ENCODE peak calls at places on chromosomes 3 and 15, in eight cellular contexts. C is psoas muscle; D is fibroblast of mammary gland; W is cardiac fibroblast; L is stimulated activated CD4-positive, alpha-beta T cell treated with anti-CD3 and anti-CD28 coated beads, TNF-alpha, amount 100 ng/mL, for 1 hour; Z is cardiac muscle cell; X is adrenal gland; B is GM23248. F is an unnamed sample.

GRCh38 chr3:163576314-163576713 is 1502.0 kb downstream of the SI start:
- DNase-seq in W (no peak), D (no peak), B (no peak), L (no peak), Z (no peak), C (no peak), X (no peak), F (no peak)

GRCh38 chr15:48384616-48385015 is 53.4 kb downstream of the DUT start:
- DNase-seq in D (peak), W (no peak), C (no peak), Z (no peak), X (no peak), B (peak), L (no peak), F (no peak)

GRCh38 chr15:89114974-89115373 is 26.7 kb downstream of the ABHD2 start:
- DNase-seq in D (peak), B (peak), L (no peak), C (no peak), X (peak), W (peak), Z (peak), F (no peak)

GRCh38 chr15:77516786-77517185 is 96.1 kb downstream of the HMG20A start:
- DNase-seq in B (no peak), C (peak), L (no peak), D (no peak), W (no peak), X (no peak), Z (no peak), F (no peak)

GRCh38 chr15:36053746-36054145 is 507.8 kb upstream of the DPH6 start:
- DNase-seq in B (no peak), D (no peak), W (no peak), Z (no peak), L (no peak), X (no peak), C (no peak), F (no peak)

GRCh38 chr3:194809382-194809781 is 123.7 kb downstream of the FAM43A start:
- DNase-seq in C (no peak), B (no peak), Z (no peak), X (no peak), L (no peak), D (no peak), W (no peak), F (no peak)

GRCh38 chr3:187101184-187102072 is 37.9 kb downstream of the RPL39L start:
- DNase-seq in L (peak), X (peak), B (peak), Z (peak), W (peak), D (peak), C (peak), F (peak)

GRCh38 chr3:15287565-15288330 is 44.6 kb downstream of the SH3BP5 start:
- DNase-seq in W (peak), X (peak), C (peak), B (peak), D (peak), L (no peak), Z (peak), F (no peak)

GRCh38 chr3:8458711-8459110 is 42.9 kb upstream of the LMCD1 start:
- DNase-seq in L (no peak), B (peak), Z (peak), W (peak), X (no peak), D (peak), C (no peak), F (no peak)

GRCh38 chr3:126658584-126658983 is 3.7 kb upstream of the TXNRD3 start:
- DNase-seq in D (no peak), X (no peak), C (no peak), L (no peak), W (no peak), B (no peak), Z (no peak), F (no peak)

GRCh38 chr3:182626484-182627467 is 166.5 kb upstream of the ATP11B start:
- DNase-seq in B (no peak), C (no peak), X (no peak), D (no peak), L (no peak), Z (no peak), W (no peak), F (no peak)

GRCh38 chr3:181851063-181851462 is 139.3 kb downstream of the SOX2 start:
- DNase-seq in D (no peak), Z (no peak), L (no peak), W (no peak), B (no peak), C (no peak), X (no peak), F (no peak)

GRCh38 chr15:31308185-31308639 is 18.4 kb upstream of the KLF13 start:
- DNase-seq in X (no peak), D (no peak), Z (no peak), B (no peak), W (no peak), L (no peak), C (no peak), F (no peak)

GRCh38 chr3:2765002-2765579 is 345.1 kb downstream of the IL5RA start:
- DNase-seq in Z (no peak), W (no peak), X (no peak), D (no peak), L (no peak), C (no peak), B (no peak), F (no peak)

GRCh38 chr3:20340324-20340928 is 154.4 kb upstream of the SGO1 start:
- DNase-seq in B (peak), Z (peak), X (peak), L (no peak), D (peak), C (peak), W (peak), F (peak)

GRCh38 chr15:76787273-76787672 is 117.9 kb downstream of the SCAPER start:
- DNase-seq in Z (no peak), W (no peak), B (no peak), L (no peak), C (no peak), D (no peak), X (no peak), F (no peak)

GRCh38 chr3:126548556-126549466 is 9.9 kb downstream of the C3orf22 start:
- DNase-seq in X (no peak), D (no peak), C (peak), W (no peak), B (no peak), Z (no peak), L (no peak), F (no peak)

GRCh38 chr15:95620934-95621579 is 709.4 kb upstream of the NR2F2 start:
- DNase-seq in Z (peak), B (peak), D (peak), X (no peak), C (no peak), W (peak), L (no peak), F (no peak)

GRCh38 chr3:172538368-172539264 is 15.4 kb upstream of the TNFSF10 start:
- DNase-seq in L (no peak), X (no peak), B (no peak), D (no peak), Z (peak), W (peak), C (no peak), F (no peak)

GRCh38 chr15:98905981-98906711 is 101.4 kb downstream of the PGPEP1L start:
- DNase-seq in L (no peak), D (no peak), X (no peak), C (no peak), W (no peak), Z (no peak), B (peak), F (no peak)

GRCh38 chr3:84136425-84136824 is 822.4 kb upstream of the CADM2 start:
- DNase-seq in Z (no peak), B (no peak), X (no peak), W (no peak), L (no peak), D (no peak), C (no peak), F (no peak)

GRCh38 chr15:74391604-74392401 is 24.4 kb upstream of the CYP11A1 start:
- DNase-seq in B (no peak), D (no peak), W (no peak), C (no peak), L (no peak), X (no peak), Z (no peak), F (no peak)

GRCh38 chr3:141303481-141304223 is 64.7 kb upstream of the ZBTB38 start:
- DNase-seq in W (peak), X (peak), Z (peak), D (peak), L (peak), C (no peak), B (peak), F (no peak)